ENCODE peak calls at places on chromosome 11, in seven cellular contexts. One of them, this sample, is unnamed.

GRCh38 chr11:133945087-133945974 is 11.4 kb downstream of the IGSF9B start:
- DNase-seq in GM20000: no peak
- DNase-seq in colonic mucosa: no peak
- DNase-seq in bronchial epithelial cell: peak
- DNase-seq in HEK293T: no peak
- DNase-seq in Kasumi-1: no peak
- DNase-seq in stimulated activated CD8-positive, alpha-beta memory T cell treated with anti-CD3 and anti-CD28 coated beads, Interleukin-15, amount 100 ng/mL, for 4 hours: peak
- DNase-seq in this sample: no peak

GRCh38 chr11:68345776-68346728 is 33.7 kb downstream of the LRP5 start:
- DNase-seq in GM20000: no peak
- DNase-seq in colonic mucosa: no peak
- DNase-seq in bronchial epithelial cell: no peak
- DNase-seq in HEK293T: no peak
- DNase-seq in Kasumi-1: no peak
- DNase-seq in stimulated activated CD8-positive, alpha-beta memory T cell treated with anti-CD3 and anti-CD28 coated beads, Interleukin-15, amount 100 ng/mL, for 4 hours: no peak
- DNase-seq in this sample: no peak

GRCh38 chr11:21511835-21512440 is 680.9 kb upstream of the ANO5 start:
- DNase-seq in GM20000: peak
- DNase-seq in colonic mucosa: peak
- DNase-seq in bronchial epithelial cell: peak
- DNase-seq in HEK293T: peak
- DNase-seq in Kasumi-1: peak
- DNase-seq in stimulated activated CD8-positive, alpha-beta memory T cell treated with anti-CD3 and anti-CD28 coated beads, Interleukin-15, amount 100 ng/mL, for 4 hours: no peak
- DNase-seq in this sample: no peak

GRCh38 chr11:24705474-24705873 is 208.6 kb downstream of the LUZP2 start:
- DNase-seq in GM20000: no peak
- DNase-seq in colonic mucosa: no peak
- DNase-seq in bronchial epithelial cell: no peak
- DNase-seq in HEK293T: no peak
- DNase-seq in Kasumi-1: no peak
- DNase-seq in stimulated activated CD8-positive, alpha-beta memory T cell treated with anti-CD3 and anti-CD28 coated beads, Interleukin-15, amount 100 ng/mL, for 4 hours: no peak
- DNase-seq in this sample: no peak

GRCh38 chr11:30326114-30326783 is 3.3 kb downstream of the ARL14EP start:
- DNase-seq in GM20000: no peak
- DNase-seq in colonic mucosa: no peak
- DNase-seq in bronchial epithelial cell: peak
- DNase-seq in HEK293T: no peak
- DNase-seq in Kasumi-1: peak
- DNase-seq in stimulated activated CD8-positive, alpha-beta memory T cell treated with anti-CD3 and anti-CD28 coated beads, Interleukin-15, amount 100 ng/mL, for 4 hours: no peak
- DNase-seq in this sample: no peak

GRCh38 chr11:28585007-28585406 is 476.8 kb downstream of the METTL15 start:
- DNase-seq in GM20000: no peak
- DNase-seq in colonic mucosa: no peak
- DNase-seq in bronchial epithelial cell: peak
- DNase-seq in HEK293T: no peak
- DNase-seq in Kasumi-1: no peak
- DNase-seq in stimulated activated CD8-positive, alpha-beta memory T cell treated with anti-CD3 and anti-CD28 coated beads, Interleukin-15, amount 100 ng/mL, for 4 hours: no peak
- DNase-seq in this sample: no peak

GRCh38 chr11:70535191-70535971 is 137.1 kb downstream of the CTTN start:
- DNase-seq in GM20000: no peak
- DNase-seq in colonic mucosa: no peak
- DNase-seq in bronchial epithelial cell: no peak
- DNase-seq in HEK293T: no peak
- DNase-seq in Kasumi-1: no peak
- DNase-seq in stimulated activated CD8-positive, alpha-beta memory T cell treated with anti-CD3 and anti-CD28 coated beads, Interleukin-15, amount 100 ng/mL, for 4 hours: no peak
- DNase-seq in this sample: no peak

GRCh38 chr11:83721286-83721685 is 435.1 kb upstream of the CCDC90B start:
- DNase-seq in GM20000: no peak
- DNase-seq in colonic mucosa: no peak
- DNase-seq in bronchial epithelial cell: peak
- DNase-seq in HEK293T: no peak
- DNase-seq in Kasumi-1: no peak
- DNase-seq in stimulated activated CD8-positive, alpha-beta memory T cell treated with anti-CD3 and anti-CD28 coated beads, Interleukin-15, amount 100 ng/mL, for 4 hours: no peak
- DNase-seq in this sample: no peak

GRCh38 chr11:30603357-30603756 is 17.2 kb upstream of the MPPED2 start:
- DNase-seq in GM20000: no peak
- DNase-seq in colonic mucosa: no peak
- DNase-seq in bronchial epithelial cell: no peak
- DNase-seq in HEK293T: no peak
- DNase-seq in Kasumi-1: no peak
- DNase-seq in stimulated activated CD8-positive, alpha-beta memory T cell treated with anti-CD3 and anti-CD28 coated beads, Interleukin-15, amount 100 ng/mL, for 4 hours: no peak
- DNase-seq in this sample: no peak

GRCh38 chr11:132007184-132007583 is 636.8 kb downstream of the NTM start:
- DNase-seq in GM20000: no peak
- DNase-seq in colonic mucosa: no peak
- DNase-seq in bronchial epithelial cell: no peak
- DNase-seq in HEK293T: no peak
- DNase-seq in Kasumi-1: no peak
- DNase-seq in stimulated activated CD8-positive, alpha-beta memory T cell treated with anti-CD3 and anti-CD28 coated beads, Interleukin-15, amount 100 ng/mL, for 4 hours: no peak
- DNase-seq in this sample: no peak

GRCh38 chr11:72189448-72190250 is 2.3 kb upstream of the FOLR1 start:
- DNase-seq in GM20000: no peak
- DNase-seq in colonic mucosa: peak
- DNase-seq in bronchial epithelial cell: no peak
- DNase-seq in HEK293T: no peak
- DNase-seq in Kasumi-1: no peak
- DNase-seq in stimulated activated CD8-positive, alpha-beta memory T cell treated with anti-CD3 and anti-CD28 coated beads, Interleukin-15, amount 100 ng/mL, for 4 hours: no peak
- DNase-seq in this sample: no peak

GRCh38 chr11:16779436-16779835 is 41.0 kb downstream of the C11orf58 start:
- DNase-seq in GM20000: no peak
- DNase-seq in colonic mucosa: peak
- DNase-seq in bronchial epithelial cell: no peak
- DNase-seq in HEK293T: no peak
- DNase-seq in Kasumi-1: peak
- DNase-seq in stimulated activated CD8-positive, alpha-beta memory T cell treated with anti-CD3 and anti-CD28 coated beads, Interleukin-15, amount 100 ng/mL, for 4 hours: no peak
- DNase-seq in this sample: no peak

This sample was measured in esophagus squamous epithelium.